ENCODE peak calls at places on chromosomes 7 and 10, in five cellular contexts. J is HFF-Myc; M is activated T-cell treated with anti-CD3 and anti-CD28 coated beads, Interleukin-2, amount 50 U/mL, for 4 hours; U is stimulated activated CD4-positive, alpha-beta T cell treated with anti-CD3 and anti-CD28 coated beads, Interleukin-15, amount 100 ng/mL, for 24 hours; K is NCI-H82. D is an unnamed sample.

GRCh38 chr7:80918406-80918805 is 445 bp downstream of the SEMA3C start:
- DNase-seq in U (peak), K (peak), J (no peak), M (no peak), D (no peak)

GRCh38 chr10:16626697-16627096 is 105.0 kb upstream of the C1QL3 start:
- DNase-seq in K (peak), M (no peak), J (no peak), U (no peak), D (no peak)

GRCh38 chr10:17643339-17643754 is 604 bp upstream of the STAM start:
- DNase-seq in J (no peak), K (peak), U (peak), M (peak), D (no peak)

GRCh38 chr7:33673029-33673700 is 232.2 kb upstream of the BMPER start:
- DNase-seq in M (no peak), J (no peak), U (no peak), K (no peak), D (no peak)

GRCh38 chr10:30373596-30374327 is 24.7 kb upstream of the MTPAP start:
- DNase-seq in U (peak), J (no peak), M (no peak), K (no peak), D (no peak)

GRCh38 chr10:6017781-6018354 is 40.5 kb upstream of the IL15RA start:
- DNase-seq in J (no peak), U (no peak), M (no peak), K (no peak), D (no peak)

GRCh38 chr10:116268976-116269375 is 4.0 kb downstream of the GFRA1 start:
- DNase-seq in J (no peak), K (no peak), M (no peak), U (no peak), D (no peak)

GRCh38 chr7:39453743-39454355 is 112.4 kb upstream of the YAE1 start:
- DNase-seq in M (peak), J (peak), U (peak), K (peak), D (peak)

GRCh38 chr7:46157414-46157813 is 236.3 kb upstream of the IGFBP3 start:
- DNase-seq in M (no peak), J (no peak), U (no peak), K (no peak), D (no peak)

GRCh38 chr7:43585521-43585920 is 2.6 kb downstream of the STK17A start:
- DNase-seq in M (no peak), U (no peak), K (no peak), J (no peak), D (peak)

GRCh38 chr10:104080762-104081161 is 4.9 kb downstream of the COL17A1 start:
- DNase-seq in M (no peak), U (no peak), K (peak), J (no peak), D (no peak)

GRCh38 chr7:100003711-100004661 is 11.4 kb upstream of the ZKSCAN1 start:
- DNase-seq in J (no peak), K (peak), M (no peak), U (no peak), D (no peak)

GRCh38 chr7:157253850-157254249 is 83.0 kb upstream of the DNAJB6 start:
- DNase-seq in J (no peak), K (no peak), M (no peak), U (no peak), D (peak)

GRCh38 chr10:75851946-75852345 is 420.5 kb downstream of the LRMDA start:
- DNase-seq in M (no peak), J (no peak), U (no peak), K (no peak), D (no peak)

GRCh38 chr10:62652564-62652963 is 152.0 kb upstream of the ADO start:
- DNase-seq in J (no peak), M (no peak), K (no peak), U (no peak), D (no peak)

GRCh38 chr10:4568086-4568485 is 257.9 kb upstream of the AKR1E2 start:
- DNase-seq in M (no peak), J (no peak), K (no peak), U (no peak), D (no peak)

GRCh38 chr7:104156842-104157277 is 51.0 kb downstream of the ORC5 start:
- DNase-seq in K (peak), J (no peak), U (no peak), M (no peak), D (peak)

GRCh38 chr10:69716711-69717560 is 84.8 kb upstream of the COL13A1 start:
- DNase-seq in J (no peak), U (peak), K (peak), M (peak), D (peak)

GRCh38 chr7:95660023-95660434 is 63.7 kb upstream of the PDK4 start:
- DNase-seq in U (no peak), J (no peak), K (no peak), M (no peak), D (no peak)

GRCh38 chr7:73454424-73454823 is 20.8 kb downstream of the FZD9 start:
- DNase-seq in K (no peak), U (no peak), M (no peak), J (no peak), D (no peak)

GRCh38 chr7:116434820-116435341 is 64.7 kb upstream of the CAV2 start:
- DNase-seq in J (no peak), K (no peak), M (no peak), U (no peak), D (no peak)

GRCh38 chr7:151276651-151277590 is 28.4 kb upstream of the SMARCD3 start:
- DNase-seq in M (peak), K (peak), U (peak), J (peak), D (peak)

GRCh38 chr7:107998660-107999480 is 4.1 kb downstream of the LAMB1 start:
- DNase-seq in M (no peak), U (no peak), K (no peak), J (no peak), D (peak)

GRCh38 chr10:17965649-17966048 is 13.9 kb downstream of the SLC39A12 start:
- DNase-seq in U (no peak), M (no peak), K (no peak), J (no peak), D (no peak)

GRCh38 chr10:54758791-54759190 is 42.2 kb downstream of the PCDH15 start:
- DNase-seq in U (no peak), K (no peak), J (no peak), M (no peak), D (no peak)

GRCh38 chr10:132382231-132382922 is 14.6 kb upstream of the PWWP2B start:
- DNase-seq in J (peak), M (no peak), K (no peak), U (no peak), D (no peak)

GRCh38 chr10:96587255-96588059 is 645 bp upstream of the TM9SF3 start:
- DNase-seq in M (peak), J (peak), K (peak), U (peak), D (peak)

GRCh38 chr7:23963461-23963860 is 253.4 kb downstream of the STK31 start:
- DNase-seq in K (no peak), M (no peak), U (no peak), J (no peak), D (no peak)

GRCh38 chr7:131454538-131454937 is 101.9 kb downstream of the PODXL start:
- DNase-seq in U (no peak), M (no peak), K (no peak), J (no peak), D (no peak)

D was measured in G401.